ENCODE peak calls at places on chromosomes 12 and 14, in seven cellular contexts. R is GM20000; X is neuronal stem cell; F is GM12864; G is stimulated activated CD8-positive, alpha-beta memory T cell treated with anti-CD3 and anti-CD28 coated beads, Interleukin-15, amount 100 ng/mL, for 1 hour; Q is NCI-H1417 treated with DMSO at 0.1 percent for 48 hours; K is DMS153. D is an unnamed sample.

GRCh38 chr12:11888029-11888428 is 182.7 kb upstream of the BCL2L14 start:
- DNase-seq in R (no peak), X (no peak), F (no peak), G (no peak), Q (no peak), K (no peak), D (no peak)

GRCh38 chr14:73463411-73463810 is 5.1 kb upstream of the NUMB start:
- DNase-seq in R (no peak), X (no peak), F (no peak), G (no peak), Q (no peak), K (no peak), D (no peak)

GRCh38 chr12:1644523-1645438 is 15.8 kb downstream of the WNT5B start:
- DNase-seq in R (no peak), X (no peak), F (no peak), G (no peak), Q (peak; percentile 28), K (peak; percentile 58), D (no peak)

GRCh38 chr14:104385189-104386135 is 194.1 kb upstream of the C14orf180 start:
- DNase-seq in R (no peak), X (no peak), F (no peak), G (no peak), Q (no peak), K (no peak), D (no peak)

GRCh38 chr12:252634-253033 is 10.0 kb downstream of the SLC6A13 start:
- DNase-seq in R (no peak), X (no peak), F (no peak), G (no peak), Q (no peak), K (no peak), D (no peak)

GRCh38 chr14:70350078-70350477 is 9.4 kb downstream of the COX16 start:
- DNase-seq in R (no peak), X (no peak), F (no peak), G (no peak), Q (no peak), K (no peak), D (no peak)

GRCh38 chr14:77184396-77185092 is 2.9 kb downstream of the TMEM63C start:
- DNase-seq in R (no peak), X (no peak), F (no peak), G (no peak), Q (no peak), K (peak; percentile 20), D (no peak)

GRCh38 chr14:20745571-20746358 is at the start of gene EDDM3A:
- DNase-seq in R (no peak), X (no peak), F (no peak), G (no peak), Q (no peak), K (no peak), D (no peak)

GRCh38 chr12:75099215-75099614 is 110.4 kb downstream of the KCNC2 start:
- DNase-seq in R (no peak), X (no peak), F (no peak), G (no peak), Q (no peak), K (no peak), D (no peak)